ENCODE peak calls at places on chromosomes 6 and 20, in ten cellular contexts. One of them, this sample, is unnamed.

GRCh38 chr6:36820700-36821580 is 18.3 kb downstream of the CPNE5 start:
- DNase-seq in B cell: no peak
- DNase-seq in breast epithelium: no peak
- DNase-seq in activated CD4-positive, alpha-beta T cell treated with anti-CD3 and anti-CD28 coated beads for 48 hours: no peak
- DNase-seq in A673: no peak
- DNase-seq in endothelial cell: no peak
- DNase-seq in HepG2: no peak
- DNase-seq in HFFc6: peak; percentile 62
- DNase-seq in non-pigmented ciliary epithelial cell: peak; percentile 19
- DNase-seq in NCI-H146: peak; percentile 53
- DNase-seq in this sample: no peak

GRCh38 chr6:160348552-160349441 is 619 bp downstream of the SLC22A3 start:
- DNase-seq in B cell: no peak
- DNase-seq in breast epithelium: no peak
- DNase-seq in activated CD4-positive, alpha-beta T cell treated with anti-CD3 and anti-CD28 coated beads for 48 hours: peak; percentile 26
- DNase-seq in A673: no peak
- DNase-seq in endothelial cell: peak; percentile 35
- DNase-seq in HepG2: peak; percentile 87
- DNase-seq in HFFc6: no peak
- DNase-seq in non-pigmented ciliary epithelial cell: no peak
- DNase-seq in NCI-H146: no peak
- DNase-seq in this sample: peak; percentile 72

GRCh38 chr6:84764332-84765049 is at the start of gene TBX18:
- DNase-seq in B cell: no peak
- DNase-seq in breast epithelium: peak; percentile 72
- DNase-seq in activated CD4-positive, alpha-beta T cell treated with anti-CD3 and anti-CD28 coated beads for 48 hours: peak; percentile 55
- DNase-seq in A673: peak; percentile 95
- DNase-seq in endothelial cell: peak; percentile 93
- DNase-seq in HepG2: peak; percentile 35
- DNase-seq in HFFc6: peak; percentile 99
- DNase-seq in non-pigmented ciliary epithelial cell: peak; percentile 96
- DNase-seq in NCI-H146: peak; percentile 96
- DNase-seq in this sample: no peak

GRCh38 chr20:56380375-56380774 is 11.6 kb downstream of the AURKA start:
- DNase-seq in B cell: no peak
- DNase-seq in breast epithelium: no peak
- DNase-seq in activated CD4-positive, alpha-beta T cell treated with anti-CD3 and anti-CD28 coated beads for 48 hours: no peak
- DNase-seq in A673: no peak
- DNase-seq in endothelial cell: no peak
- DNase-seq in HepG2: no peak
- DNase-seq in HFFc6: peak; percentile 74
- DNase-seq in non-pigmented ciliary epithelial cell: no peak
- DNase-seq in NCI-H146: no peak
- DNase-seq in this sample: no peak

GRCh38 chr6:72272958-72273357 is 348.9 kb upstream of the KCNQ5 start:
- DNase-seq in B cell: no peak
- DNase-seq in breast epithelium: no peak
- DNase-seq in activated CD4-positive, alpha-beta T cell treated with anti-CD3 and anti-CD28 coated beads for 48 hours: no peak
- DNase-seq in A673: no peak
- DNase-seq in endothelial cell: no peak
- DNase-seq in HepG2: no peak
- DNase-seq in HFFc6: peak; percentile 8
- DNase-seq in non-pigmented ciliary epithelial cell: peak; percentile 42
- DNase-seq in NCI-H146: no peak
- DNase-seq in this sample: no peak

GRCh38 chr20:59308493-59309201 is 8.2 kb downstream of the EDN3 start:
- DNase-seq in B cell: no peak
- DNase-seq in breast epithelium: no peak
- DNase-seq in activated CD4-positive, alpha-beta T cell treated with anti-CD3 and anti-CD28 coated beads for 48 hours: no peak
- DNase-seq in A673: no peak
- DNase-seq in endothelial cell: no peak
- DNase-seq in HepG2: no peak
- DNase-seq in HFFc6: no peak
- DNase-seq in non-pigmented ciliary epithelial cell: no peak
- DNase-seq in NCI-H146: no peak
- DNase-seq in this sample: peak; percentile 21

GRCh38 chr6:100447900-100448700 is 16.6 kb downstream of the SIM1 start:
- DNase-seq in B cell: no peak
- DNase-seq in breast epithelium: no peak
- DNase-seq in activated CD4-positive, alpha-beta T cell treated with anti-CD3 and anti-CD28 coated beads for 48 hours: no peak
- DNase-seq in A673: no peak
- DNase-seq in endothelial cell: no peak
- DNase-seq in HepG2: no peak
- DNase-seq in HFFc6: no peak
- DNase-seq in non-pigmented ciliary epithelial cell: no peak
- DNase-seq in NCI-H146: no peak
- DNase-seq in this sample: no peak

GRCh38 chr6:24257282-24257681 is 100.6 kb downstream of the DCDC2 start:
- DNase-seq in B cell: no peak
- DNase-seq in breast epithelium: no peak
- DNase-seq in activated CD4-positive, alpha-beta T cell treated with anti-CD3 and anti-CD28 coated beads for 48 hours: no peak
- DNase-seq in A673: no peak
- DNase-seq in endothelial cell: no peak
- DNase-seq in HepG2: peak; percentile 42
- DNase-seq in HFFc6: no peak
- DNase-seq in non-pigmented ciliary epithelial cell: no peak
- DNase-seq in NCI-H146: peak; percentile 84
- DNase-seq in this sample: no peak

GRCh38 chr6:24546432-24546831 is 51.7 kb downstream of the ALDH5A1 start:
- DNase-seq in B cell: no peak
- DNase-seq in breast epithelium: no peak
- DNase-seq in activated CD4-positive, alpha-beta T cell treated with anti-CD3 and anti-CD28 coated beads for 48 hours: no peak
- DNase-seq in A673: no peak
- DNase-seq in endothelial cell: no peak
- DNase-seq in HepG2: no peak
- DNase-seq in HFFc6: no peak
- DNase-seq in non-pigmented ciliary epithelial cell: no peak
- DNase-seq in NCI-H146: no peak
- DNase-seq in this sample: no peak

GRCh38 chr20:51128198-51128597 is 105.3 kb upstream of the KCNG1 start:
- DNase-seq in B cell: peak; percentile 61
- DNase-seq in breast epithelium: no peak
- DNase-seq in activated CD4-positive, alpha-beta T cell treated with anti-CD3 and anti-CD28 coated beads for 48 hours: peak; percentile 39
- DNase-seq in A673: no peak
- DNase-seq in endothelial cell: no peak
- DNase-seq in HepG2: no peak
- DNase-seq in HFFc6: peak; percentile 78
- DNase-seq in non-pigmented ciliary epithelial cell: peak; percentile 89
- DNase-seq in NCI-H146: no peak
- DNase-seq in this sample: no peak

GRCh38 chr6:29907637-29908340 is 34.5 kb upstream of the HLA-A start:
- DNase-seq in B cell: no peak
- DNase-seq in breast epithelium: no peak
- DNase-seq in activated CD4-positive, alpha-beta T cell treated with anti-CD3 and anti-CD28 coated beads for 48 hours: no peak
- DNase-seq in A673: no peak
- DNase-seq in endothelial cell: no peak
- DNase-seq in HepG2: peak; percentile 91
- DNase-seq in HFFc6: no peak
- DNase-seq in non-pigmented ciliary epithelial cell: no peak
- DNase-seq in NCI-H146: no peak
- DNase-seq in this sample: peak; percentile 35

GRCh38 chr20:40497781-40498691 is 191.0 kb downstream of the MAFB start:
- DNase-seq in B cell: no peak
- DNase-seq in breast epithelium: no peak
- DNase-seq in activated CD4-positive, alpha-beta T cell treated with anti-CD3 and anti-CD28 coated beads for 48 hours: no peak
- DNase-seq in A673: peak; percentile 11
- DNase-seq in endothelial cell: no peak
- DNase-seq in HepG2: no peak
- DNase-seq in HFFc6: no peak
- DNase-seq in non-pigmented ciliary epithelial cell: no peak
- DNase-seq in NCI-H146: no peak
- DNase-seq in this sample: no peak

GRCh38 chr6:165245716-165246115 is 63.7 kb downstream of the C6orf118 start:
- DNase-seq in B cell: no peak
- DNase-seq in breast epithelium: no peak
- DNase-seq in activated CD4-positive, alpha-beta T cell treated with anti-CD3 and anti-CD28 coated beads for 48 hours: no peak
- DNase-seq in A673: no peak
- DNase-seq in endothelial cell: no peak
- DNase-seq in HepG2: no peak
- DNase-seq in HFFc6: no peak
- DNase-seq in non-pigmented ciliary epithelial cell: no peak
- DNase-seq in NCI-H146: no peak
- DNase-seq in this sample: no peak

GRCh38 chr20:49583669-49584417 is 15.9 kb upstream of the PTGIS start:
- DNase-seq in B cell: no peak
- DNase-seq in breast epithelium: peak; percentile 69
- DNase-seq in activated CD4-positive, alpha-beta T cell treated with anti-CD3 and anti-CD28 coated beads for 48 hours: peak; percentile 17
- DNase-seq in A673: no peak
- DNase-seq in endothelial cell: no peak
- DNase-seq in HepG2: peak; percentile 97
- DNase-seq in HFFc6: peak; percentile 44
- DNase-seq in non-pigmented ciliary epithelial cell: peak; percentile 77
- DNase-seq in NCI-H146: peak; percentile 69
- DNase-seq in this sample: peak; percentile 69

GRCh38 chr20:62436692-62437091 is 9.4 kb upstream of the RBBP8NL start:
- DNase-seq in B cell: no peak
- DNase-seq in breast epithelium: no peak
- DNase-seq in activated CD4-positive, alpha-beta T cell treated with anti-CD3 and anti-CD28 coated beads for 48 hours: no peak
- DNase-seq in A673: no peak
- DNase-seq in endothelial cell: no peak
- DNase-seq in HepG2: no peak
- DNase-seq in HFFc6: no peak
- DNase-seq in non-pigmented ciliary epithelial cell: no peak
- DNase-seq in NCI-H146: no peak
- DNase-seq in this sample: no peak

GRCh38 chr6:40490508-40490907 is 96.7 kb downstream of the LRFN2 start:
- DNase-seq in B cell: no peak
- DNase-seq in breast epithelium: no peak
- DNase-seq in activated CD4-positive, alpha-beta T cell treated with anti-CD3 and anti-CD28 coated beads for 48 hours: no peak
- DNase-seq in A673: no peak
- DNase-seq in endothelial cell: no peak
- DNase-seq in HepG2: no peak
- DNase-seq in HFFc6: no peak
- DNase-seq in non-pigmented ciliary epithelial cell: no peak
- DNase-seq in NCI-H146: no peak
- DNase-seq in this sample: no peak